ENCODE peak calls at places on chromosomes 4 and X, in five cellular contexts. U is fibroblast of lung, C is heart left ventricle, W is brain microvascular endothelial cell, D is NB4. J is an unnamed sample.
A peak's percentile ranks its signal among the peaks of the same experiment; 100 is the strongest.

GRCh38 chrX:132022863-132023116 is 312 bp upstream of the STK26 start:
- DNase-seq in C (no peak), W (no peak), U (no peak), D (no peak), J (no peak)

GRCh38 chr4:107931775-107932321 is 499 bp downstream of the CYP2U1 start:
- DNase-seq in D (no peak), W (no peak), U (no peak), C (peak; percentile 13), J (no peak)

GRCh38 chr4:144705861-144706590 is 60.1 kb downstream of the HHIP start:
- DNase-seq in C (no peak), D (no peak), W (no peak), U (no peak), J (no peak)

GRCh38 chrX:121008920-121009319 is 23.4 kb upstream of the CT47A1 start:
- DNase-seq in C (no peak), U (no peak), D (no peak), W (no peak), J (no peak)

GRCh38 chrX:9656277-9656676 is 109.4 kb downstream of the GPR143 start:
- DNase-seq in C (peak; percentile 21), U (peak; percentile 16), W (peak; percentile 39), D (no peak), J (no peak)

GRCh38 chrX:153944140-153944799 is at the start of gene RENBP:
- DNase-seq in U (no peak), W (no peak), C (peak; percentile 56), D (no peak), J (no peak)

GRCh38 chr4:140135529-140136021 is 18.4 kb downstream of the MAML3 start:
- DNase-seq in U (peak; percentile 46), C (peak; percentile 53), D (no peak), W (no peak), J (peak; percentile 48)

GRCh38 chr4:15651682-15652081 is 3.5 kb downstream of the FBXL5 start:
- DNase-seq in U (peak; percentile 36), W (no peak), C (no peak), D (peak; percentile 24), J (no peak)

GRCh38 chr4:102687982-102688433 is 72.8 kb downstream of the MANBA start:
- DNase-seq in C (no peak), D (no peak), U (no peak), W (no peak), J (no peak)

GRCh38 chr4:142264961-142265360 is 581.1 kb downstream of the INPP4B start:
- DNase-seq in D (no peak), U (peak; percentile 95), W (peak; percentile 53), C (peak; percentile 16), J (no peak)

GRCh38 chrX:118528089-118528753 is 32.6 kb downstream of the DOCK11 start:
- DNase-seq in C (no peak), U (no peak), W (no peak), D (peak; percentile 40), J (no peak)

DNA sequence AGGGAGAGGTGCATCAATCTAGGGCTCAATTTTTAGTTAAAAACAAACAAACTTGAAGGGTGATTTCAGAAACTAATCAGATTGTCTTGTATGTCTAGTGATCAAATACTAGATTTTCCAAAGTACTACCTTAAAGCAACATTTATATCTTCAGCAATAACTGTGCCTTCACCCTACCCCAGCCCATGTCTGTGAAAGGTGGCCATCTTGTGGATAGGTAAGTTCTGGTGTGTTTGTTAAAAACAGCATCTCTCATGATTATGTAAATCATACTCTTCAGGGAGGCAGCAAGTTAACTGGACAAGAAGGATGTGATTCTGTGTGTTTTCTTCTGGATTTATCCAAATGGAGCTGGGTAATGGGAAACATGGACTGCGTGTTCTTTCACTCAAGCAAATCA is 81.4 kb upstream of the ACSL1 start:
- DNase-seq in C (no peak), D (peak; percentile 45), U (no peak), W (no peak), J (no peak)
- TF ChIP-seq CTCF in C (peak; percentile 15), D (no peak), U (no peak), W (no peak), J (no peak)

GRCh38 chrX:30905325-30905724 is 16.3 kb upstream of the TAB3 start:
- DNase-seq in C (no peak), U (no peak), W (no peak), D (no peak), J (no peak)
- TF ChIP-seq CTCF in C (no peak), U (no peak), W (no peak), D (no peak), J (no peak)

GRCh38 chrX:48540480-48540879 is 966 bp downstream of the TBC1D25 start:
- DNase-seq in W (no peak), D (no peak), U (no peak), C (no peak), J (no peak)

GRCh38 chrX:48541140-48541814 is 1.8 kb downstream of the TBC1D25 start:
- DNase-seq in W (no peak), C (no peak), D (no peak), U (no peak), J (no peak)

GRCh38 chrX:48540015-48540350 is 469 bp downstream of the TBC1D25 start:
- DNase-seq in D (no peak), C (peak; percentile 17), U (peak; percentile 28), W (peak; percentile 12), J (peak; percentile 50)

GRCh38 chrX:48538641-48539344 is 721 bp upstream of the TBC1D25 start:
- DNase-seq in D (no peak), C (no peak), U (no peak), W (no peak), J (no peak)

DNA sequence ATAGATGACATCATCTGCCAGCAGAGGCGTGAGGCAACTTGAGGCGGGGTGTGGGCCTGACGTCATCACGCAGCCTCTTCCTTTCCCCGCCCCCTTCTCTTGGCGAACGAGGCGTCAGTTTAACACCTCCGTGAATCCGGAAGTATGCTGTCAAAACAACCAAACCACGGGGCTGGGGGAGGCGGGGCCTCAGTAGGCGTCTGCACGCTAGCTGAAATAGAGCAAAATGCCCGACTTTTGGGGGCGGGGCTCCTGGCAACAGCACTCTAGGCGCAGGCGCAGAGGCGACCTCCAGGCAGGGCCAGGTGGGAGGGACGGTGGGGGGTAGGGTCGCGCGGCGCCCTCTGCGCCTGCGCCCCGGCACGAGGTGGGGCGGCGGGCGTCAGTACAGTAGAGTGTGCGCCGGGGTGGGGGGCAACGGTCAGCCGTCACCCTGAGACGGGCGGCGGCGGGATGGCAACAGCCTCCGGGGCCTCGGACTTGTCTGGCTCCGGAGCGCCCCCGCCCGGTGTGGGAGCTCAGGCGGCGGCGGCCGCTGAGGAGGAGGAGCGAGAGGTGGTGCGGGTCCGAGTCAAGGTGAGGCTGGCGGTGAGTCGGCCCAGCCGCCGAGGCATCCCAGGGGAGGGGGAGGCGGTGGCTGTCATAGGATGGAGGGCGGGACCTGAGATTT is at the start of gene TBC1D25:
- DNase-seq in C (peak; percentile 95), U (peak; percentile 97), D (peak; percentile 97), W (peak; percentile 96), J (peak; percentile 97)
- TF ChIP-seq CTCF in C (peak; percentile 34), U (peak; percentile 31), D (peak; percentile 29), W (peak; percentile 49), J (peak; percentile 23)

DNA sequence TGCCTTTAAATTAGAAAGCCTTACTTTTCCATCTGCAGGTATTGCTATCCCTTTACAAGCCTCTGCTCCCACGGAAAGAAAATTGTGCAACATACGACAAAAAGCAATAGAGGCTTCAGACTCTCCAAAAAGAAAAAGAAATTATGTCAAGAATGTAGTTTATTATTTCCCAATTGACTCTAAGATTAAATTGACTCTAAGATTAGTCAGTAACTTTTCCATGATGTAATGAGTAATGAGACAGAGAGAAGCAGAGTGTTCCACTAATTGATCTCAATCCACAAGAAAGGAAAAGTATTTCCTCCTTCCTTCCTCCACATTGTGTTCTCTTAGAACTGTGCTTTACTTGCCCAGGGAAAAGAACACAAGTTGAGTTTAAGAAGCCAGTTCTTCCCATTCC is 345.7 kb upstream of the HS3ST1 start:
- DNase-seq in U (no peak), D (no peak), C (no peak), W (no peak), J (peak; percentile 83)
- TF ChIP-seq CTCF in U (no peak), D (no peak), C (no peak), W (no peak), J (no peak)

GRCh38 chrX:94107981-94108380 is 434.0 kb downstream of the FAM133A start:
- DNase-seq in C (no peak), U (no peak), D (no peak), W (no peak), J (no peak)
- TF ChIP-seq CTCF in C (no peak), U (no peak), D (no peak), W (peak; percentile 9), J (no peak)

DNA sequence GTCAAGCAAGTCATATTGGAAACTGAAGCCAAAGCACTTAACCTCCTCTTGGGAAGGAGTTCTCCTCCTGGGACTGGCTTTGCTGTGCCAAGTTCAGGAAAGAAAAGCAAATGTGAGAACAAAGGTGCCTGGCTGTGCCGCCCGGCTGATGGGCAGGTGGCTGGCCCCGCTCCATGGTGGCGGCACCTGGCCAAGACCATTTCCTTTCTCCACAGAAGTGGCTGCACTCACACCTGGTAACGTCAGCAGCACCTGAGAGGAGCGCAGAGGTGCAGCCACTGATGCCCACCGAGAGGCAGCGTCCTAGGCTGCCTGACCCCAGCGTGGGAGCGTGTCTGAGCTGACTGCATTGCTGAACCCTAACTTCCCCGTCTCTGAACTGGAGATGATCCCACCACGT is 54.3 kb downstream of the DCTD start:
- DNase-seq in W (no peak), D (no peak), C (no peak), U (no peak), J (no peak)
- TF ChIP-seq CTCF in W (no peak), D (no peak), C (no peak), U (no peak), J (no peak)